ENCODE peak calls at places on chromosomes 12 and 14, in four cellular contexts. One of them, this sample, is unnamed.

GRCh38 chr14:54444003-54444402 is 2.8 kb upstream of the CNIH1 start:
- DNase-seq in HCT116: no peak
- DNase-seq in body of pancreas: no peak
- DNase-seq in progenitor cell of endocrine pancreas: no peak
- DNase-seq in this sample: no peak

GRCh38 chr14:92693998-92694780 is 54.2 kb downstream of the LGMN start:
- DNase-seq in HCT116: peak; percentile 78
- DNase-seq in body of pancreas: no peak
- DNase-seq in progenitor cell of endocrine pancreas: no peak
- DNase-seq in this sample: peak; percentile 50

GRCh38 chr12:22974865-22975264 is 349.9 kb downstream of the ETNK1 start:
- DNase-seq in HCT116: peak; percentile 15
- DNase-seq in body of pancreas: no peak
- DNase-seq in progenitor cell of endocrine pancreas: no peak
- DNase-seq in this sample: peak; percentile 83

GRCh38 chr14:54889919-54890318 is 12.7 kb downstream of the GCH1 start:
- DNase-seq in HCT116: no peak
- DNase-seq in body of pancreas: no peak
- DNase-seq in progenitor cell of endocrine pancreas: no peak
- DNase-seq in this sample: no peak

GRCh38 chr12:91910871-91911388 is 234.7 kb downstream of the BTG1 start:
- DNase-seq in HCT116: no peak
- DNase-seq in body of pancreas: no peak
- DNase-seq in progenitor cell of endocrine pancreas: no peak
- DNase-seq in this sample: no peak

GRCh38 chr14:103854822-103855733 is 7.7 kb upstream of the PPP1R13B start:
- DNase-seq in HCT116: no peak
- DNase-seq in body of pancreas: peak; percentile 81
- DNase-seq in progenitor cell of endocrine pancreas: peak; percentile 52
- DNase-seq in this sample: peak; percentile 55

GRCh38 chr14:64401923-64402322 is 13.8 kb downstream of the MTHFD1 start:
- DNase-seq in HCT116: no peak
- DNase-seq in body of pancreas: no peak
- DNase-seq in progenitor cell of endocrine pancreas: no peak
- DNase-seq in this sample: no peak

GRCh38 chr12:69947123-69947522 is 122.1 kb downstream of the MYRFL start:
- DNase-seq in HCT116: no peak
- DNase-seq in body of pancreas: no peak
- DNase-seq in progenitor cell of endocrine pancreas: no peak
- DNase-seq in this sample: no peak

GRCh38 chr12:42638011-42638410 is 48.5 kb upstream of the PRICKLE1 start:
- DNase-seq in HCT116: no peak
- DNase-seq in body of pancreas: no peak
- DNase-seq in progenitor cell of endocrine pancreas: no peak
- DNase-seq in this sample: no peak

GRCh38 chr12:7937867-7938506 is 2.0 kb upstream of the SLC2A3 start:
- DNase-seq in HCT116: no peak
- DNase-seq in body of pancreas: no peak
- DNase-seq in progenitor cell of endocrine pancreas: no peak
- DNase-seq in this sample: no peak

GRCh38 chr12:253116-253831 is 9.4 kb downstream of the SLC6A13 start:
- DNase-seq in HCT116: no peak
- DNase-seq in body of pancreas: no peak
- DNase-seq in progenitor cell of endocrine pancreas: no peak
- DNase-seq in this sample: no peak

GRCh38 chr12:89461190-89461589 is 63.4 kb downstream of the GALNT4 start:
- DNase-seq in HCT116: no peak
- DNase-seq in body of pancreas: no peak
- DNase-seq in progenitor cell of endocrine pancreas: no peak
- DNase-seq in this sample: no peak

DNA sequence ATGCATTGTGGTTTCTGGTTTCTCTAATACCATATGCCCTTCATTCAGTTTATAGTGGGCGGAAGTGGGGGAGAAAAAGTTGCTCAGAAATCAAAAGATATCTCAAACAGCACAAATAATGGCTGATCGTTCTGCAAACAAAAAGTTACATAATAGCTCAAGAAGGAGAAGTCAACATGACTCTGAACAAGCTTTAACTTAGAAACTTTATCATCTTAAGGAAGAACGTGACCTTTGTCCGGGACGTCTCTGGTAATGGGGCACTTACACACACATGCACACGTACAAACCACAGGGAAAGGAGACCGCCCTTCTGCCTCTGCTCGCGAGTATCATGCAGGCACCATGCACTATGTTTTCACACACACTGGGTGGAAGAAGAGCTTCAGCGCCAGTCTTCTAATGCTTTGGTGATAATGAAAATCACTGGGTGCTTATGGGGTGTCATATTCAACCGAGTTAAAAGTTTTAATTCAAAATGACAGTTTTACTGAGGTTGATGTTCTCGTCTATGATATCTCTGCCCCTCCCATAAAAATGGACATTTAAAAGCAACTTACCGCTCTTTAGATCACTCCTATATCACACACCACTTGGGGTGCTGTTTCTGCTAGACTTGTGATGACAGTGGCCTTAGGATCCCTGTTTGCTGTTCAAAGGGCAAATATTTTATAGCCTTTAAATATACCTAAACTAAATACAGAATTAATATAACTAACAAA is 4.7 kb downstream of the FOS start:
- DNase-seq in HCT116: no peak
- DNase-seq in body of pancreas: peak; percentile 63
- DNase-seq in progenitor cell of endocrine pancreas: no peak
- DNase-seq in this sample: no peak
- TF ChIP-seq CTCF in HCT116: no peak
- TF ChIP-seq CTCF in body of pancreas: peak; percentile 48
- TF ChIP-seq CTCF in progenitor cell of endocrine pancreas: no peak
- TF ChIP-seq CTCF in this sample: peak; percentile 22

DNA sequence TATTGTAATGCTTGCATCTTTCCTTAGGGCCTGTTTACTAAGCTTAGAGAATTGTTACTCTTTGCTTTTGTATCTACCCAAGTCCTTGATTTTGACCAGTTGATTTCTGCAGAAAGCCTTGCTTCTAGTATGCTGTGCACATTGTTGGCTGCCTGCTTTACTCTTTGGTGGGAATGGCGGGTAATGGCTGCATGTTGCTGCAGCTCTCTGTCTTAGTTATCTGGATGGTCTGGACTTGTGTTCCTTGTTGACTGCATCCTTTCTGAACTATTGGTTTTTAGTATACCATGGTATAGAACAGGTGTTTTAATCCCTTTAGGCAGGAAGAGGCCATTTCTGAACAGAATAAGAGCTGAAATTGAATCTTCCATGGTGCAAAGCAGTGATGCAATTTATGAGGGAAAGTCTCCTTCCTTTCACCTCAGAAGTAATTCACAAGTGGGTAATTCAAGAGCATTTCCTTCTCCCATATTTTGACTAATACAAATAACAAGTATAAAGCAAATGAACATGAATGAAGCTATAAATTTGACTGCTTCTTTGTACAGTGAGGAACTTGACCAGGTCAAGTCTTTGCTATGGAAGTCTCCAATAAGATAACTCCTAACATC is 466.4 kb downstream of the NPAS3 start:
- DNase-seq in HCT116: no peak
- DNase-seq in body of pancreas: no peak
- DNase-seq in progenitor cell of endocrine pancreas: no peak
- DNase-seq in this sample: no peak
- TF ChIP-seq CTCF in HCT116: no peak
- TF ChIP-seq CTCF in body of pancreas: no peak
- TF ChIP-seq CTCF in progenitor cell of endocrine pancreas: no peak
- TF ChIP-seq CTCF in this sample: no peak

GRCh38 chr12:57491393-57492280 is 3.8 kb downstream of the MARS1 start:
- DNase-seq in HCT116: no peak
- DNase-seq in body of pancreas: no peak
- DNase-seq in progenitor cell of endocrine pancreas: no peak
- DNase-seq in this sample: no peak
- TF ChIP-seq CTCF in HCT116: no peak
- TF ChIP-seq CTCF in body of pancreas: no peak
- TF ChIP-seq CTCF in progenitor cell of endocrine pancreas: no peak
- TF ChIP-seq CTCF in this sample: no peak

DNA sequence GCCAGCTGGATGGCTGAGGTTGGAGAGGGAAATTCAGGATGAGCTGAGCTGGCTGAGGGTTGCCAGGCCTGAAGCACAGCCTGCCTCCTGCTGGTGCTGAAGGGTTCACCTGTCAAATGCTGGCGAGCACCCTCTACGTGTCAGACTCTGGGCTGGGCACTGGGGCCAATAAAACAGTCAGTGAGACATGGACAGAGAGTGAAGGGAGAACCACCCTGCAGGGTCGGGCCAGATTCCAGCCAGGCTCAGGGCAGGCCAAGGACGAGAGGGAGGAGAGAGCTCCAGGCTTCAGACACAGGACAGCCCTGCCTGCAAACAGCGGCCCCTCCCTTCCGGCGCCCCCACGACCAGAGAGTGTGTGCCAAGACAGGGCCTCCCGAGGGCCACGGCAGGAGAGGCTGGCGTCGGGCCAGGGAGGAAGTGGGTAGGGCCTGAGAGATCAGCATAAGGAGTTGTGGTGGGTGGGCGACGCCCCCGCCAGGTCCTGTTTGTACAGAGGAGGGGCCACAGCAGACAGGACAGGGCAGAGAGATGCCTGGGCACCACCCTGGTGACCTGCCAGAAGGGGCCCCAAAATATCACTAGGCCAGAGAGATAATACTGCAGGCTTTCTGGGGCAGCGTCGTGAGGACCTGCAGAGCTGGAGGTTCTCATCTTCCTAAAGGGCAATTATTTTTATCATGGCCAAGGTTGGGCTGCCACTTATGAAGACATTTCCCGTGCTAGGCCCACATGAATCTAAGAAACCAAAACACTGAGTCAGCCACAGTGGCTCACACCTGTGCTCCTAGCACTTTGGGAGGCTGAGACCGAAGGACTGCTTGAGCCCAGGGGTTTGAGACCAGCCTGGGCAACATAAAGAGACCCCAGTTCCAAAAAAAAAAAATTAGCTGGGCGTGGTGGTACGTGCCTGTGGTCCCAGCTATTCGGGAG is 73.1 kb upstream of the GPR68 start:
- DNase-seq in HCT116: no peak
- DNase-seq in body of pancreas: peak; percentile 79
- DNase-seq in progenitor cell of endocrine pancreas: no peak
- DNase-seq in this sample: peak; percentile 90
- TF ChIP-seq CTCF in HCT116: no peak
- TF ChIP-seq CTCF in body of pancreas: peak; percentile 39
- TF ChIP-seq CTCF in progenitor cell of endocrine pancreas: no peak
- TF ChIP-seq CTCF in this sample: peak; percentile 25

GRCh38 chr14:93984070-93984469 is 7.7 kb upstream of the ASB2 start:
- DNase-seq in HCT116: no peak
- DNase-seq in body of pancreas: no peak
- DNase-seq in progenitor cell of endocrine pancreas: no peak
- DNase-seq in this sample: no peak

GRCh38 chr14:93987376-93987775 is 9.7 kb upstream of the CCDC197 start:
- DNase-seq in HCT116: no peak
- DNase-seq in body of pancreas: peak; percentile 17
- DNase-seq in progenitor cell of endocrine pancreas: no peak
- DNase-seq in this sample: peak; percentile 44

GRCh38 chr14:93982684-93983007 is 6.3 kb upstream of the ASB2 start:
- DNase-seq in HCT116: no peak
- DNase-seq in body of pancreas: no peak
- DNase-seq in progenitor cell of endocrine pancreas: no peak
- DNase-seq in this sample: no peak

GRCh38 chr14:93986972-93987371 is 10.1 kb upstream of the CCDC197 start:
- DNase-seq in HCT116: no peak
- DNase-seq in body of pancreas: no peak
- DNase-seq in progenitor cell of endocrine pancreas: no peak
- DNase-seq in this sample: peak; percentile 11

GRCh38 chr14:93984987-93985410 is 8.6 kb upstream of the ASB2 start:
- DNase-seq in HCT116: peak; percentile 60
- DNase-seq in body of pancreas: peak; percentile 59
- DNase-seq in progenitor cell of endocrine pancreas: no peak
- DNase-seq in this sample: peak; percentile 43
- TF ChIP-seq CTCF in HCT116: peak; percentile 27
- TF ChIP-seq CTCF in body of pancreas: peak; percentile 56
- TF ChIP-seq CTCF in progenitor cell of endocrine pancreas: peak; percentile 51
- TF ChIP-seq CTCF in this sample: peak; percentile 12

GRCh38 chr12:109581856-109582255 is 8.3 kb downstream of the MVK start:
- DNase-seq in HCT116: no peak
- DNase-seq in body of pancreas: no peak
- DNase-seq in progenitor cell of endocrine pancreas: no peak
- DNase-seq in this sample: peak; percentile 92
- TF ChIP-seq CTCF in HCT116: no peak
- TF ChIP-seq CTCF in body of pancreas: no peak
- TF ChIP-seq CTCF in progenitor cell of endocrine pancreas: no peak
- TF ChIP-seq CTCF in this sample: no peak

DNA sequence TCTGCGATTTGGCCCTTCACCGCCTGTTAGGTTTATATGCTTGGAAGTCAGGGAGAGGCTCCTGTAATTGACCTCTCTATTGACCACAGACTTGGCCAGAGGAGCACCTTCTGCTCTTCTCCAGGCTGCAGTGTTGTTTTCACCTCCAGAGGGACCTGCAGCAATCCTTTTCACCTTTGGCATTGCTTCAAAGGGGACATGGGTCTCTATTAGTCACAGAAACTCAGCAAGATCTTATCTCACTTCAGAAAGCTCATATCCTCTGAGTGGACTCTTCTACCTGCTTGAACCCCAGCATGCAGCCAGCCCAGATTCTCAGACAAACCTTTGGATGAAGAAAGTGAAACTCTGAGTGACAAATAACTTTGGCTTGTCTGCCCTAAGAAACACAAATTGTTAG is 339.3 kb downstream of the NRXN3 start:
- DNase-seq in HCT116: no peak
- DNase-seq in body of pancreas: no peak
- DNase-seq in progenitor cell of endocrine pancreas: no peak
- DNase-seq in this sample: no peak
- TF ChIP-seq CTCF in HCT116: no peak
- TF ChIP-seq CTCF in body of pancreas: no peak
- TF ChIP-seq CTCF in progenitor cell of endocrine pancreas: no peak
- TF ChIP-seq CTCF in this sample: no peak

This sample was measured in MCF 10A.